ENCODE peak calls at places on chromosomes 4 and X, in nine cellular contexts. One of them, this sample, is unnamed.

GRCh38 chr4:88623097-88623496 is 30.8 kb downstream of the HERC3 start:
- DNase-seq in tibial nerve: no peak
- DNase-seq in left ventricle myocardium inferior: no peak
- DNase-seq in testis: no peak
- DNase-seq in neural progenitor cell: no peak
- DNase-seq in kidney: no peak
- DNase-seq in cardiac muscle cell: peak; percentile 54
- DNase-seq in suprapubic skin: no peak
- DNase-seq in CD4-positive, alpha-beta T cell: no peak
- DNase-seq in this sample: no peak

GRCh38 chr4:35525192-35525978 is 718.9 kb downstream of the ARAP2 start:
- DNase-seq in neural progenitor cell: peak; percentile 16
- DNase-seq in left ventricle myocardium inferior: no peak
- DNase-seq in tibial nerve: no peak
- DNase-seq in CD4-positive, alpha-beta T cell: no peak
- DNase-seq in cardiac muscle cell: no peak
- DNase-seq in testis: no peak
- DNase-seq in kidney: no peak
- DNase-seq in suprapubic skin: no peak
- DNase-seq in this sample: peak; percentile 51

GRCh38 chr4:48896845-48897244 is 9.7 kb downstream of the OCIAD2 start:
- DNase-seq in cardiac muscle cell: no peak
- DNase-seq in suprapubic skin: no peak
- DNase-seq in testis: no peak
- DNase-seq in left ventricle myocardium inferior: no peak
- DNase-seq in CD4-positive, alpha-beta T cell: no peak
- DNase-seq in kidney: no peak
- DNase-seq in neural progenitor cell: no peak
- DNase-seq in tibial nerve: no peak
- DNase-seq in this sample: no peak

GRCh38 chr4:7924163-7924562 is 15.5 kb downstream of the AFAP1 start:
- DNase-seq in CD4-positive, alpha-beta T cell: no peak
- DNase-seq in tibial nerve: no peak
- DNase-seq in left ventricle myocardium inferior: no peak
- DNase-seq in neural progenitor cell: no peak
- DNase-seq in kidney: no peak
- DNase-seq in testis: no peak
- DNase-seq in cardiac muscle cell: no peak
- DNase-seq in suprapubic skin: no peak
- DNase-seq in this sample: no peak

GRCh38 chr4:113809313-113809712 is 47.8 kb upstream of the CAMK2D start:
- DNase-seq in CD4-positive, alpha-beta T cell: no peak
- DNase-seq in neural progenitor cell: no peak
- DNase-seq in left ventricle myocardium inferior: no peak
- DNase-seq in suprapubic skin: peak; percentile 58
- DNase-seq in kidney: peak; percentile 12
- DNase-seq in tibial nerve: no peak
- DNase-seq in testis: peak; percentile 32
- DNase-seq in cardiac muscle cell: peak; percentile 59
- DNase-seq in this sample: peak; percentile 63

GRCh38 chr4:663438-664428 is 10.3 kb downstream of the ATP5ME start:
- DNase-seq in suprapubic skin: peak; percentile 64
- DNase-seq in tibial nerve: no peak
- DNase-seq in testis: peak; percentile 64
- DNase-seq in CD4-positive, alpha-beta T cell: peak; percentile 78
- DNase-seq in kidney: peak; percentile 88
- DNase-seq in left ventricle myocardium inferior: peak; percentile 54
- DNase-seq in cardiac muscle cell: peak; percentile 34
- DNase-seq in neural progenitor cell: peak; percentile 83
- DNase-seq in this sample: peak; percentile 89

GRCh38 chr4:70365479-70365878 is 4.9 kb downstream of the SMR3A start:
- DNase-seq in neural progenitor cell: no peak
- DNase-seq in testis: no peak
- DNase-seq in suprapubic skin: no peak
- DNase-seq in cardiac muscle cell: no peak
- DNase-seq in left ventricle myocardium inferior: no peak
- DNase-seq in kidney: no peak
- DNase-seq in CD4-positive, alpha-beta T cell: no peak
- DNase-seq in tibial nerve: no peak
- DNase-seq in this sample: no peak

GRCh38 chrX:78886550-78886949 is 58.6 kb upstream of the P2RY10 start:
- DNase-seq in cardiac muscle cell: peak; percentile 13
- DNase-seq in suprapubic skin: no peak
- DNase-seq in left ventricle myocardium inferior: no peak
- DNase-seq in tibial nerve: no peak
- DNase-seq in testis: no peak
- DNase-seq in kidney: no peak
- DNase-seq in CD4-positive, alpha-beta T cell: no peak
- DNase-seq in neural progenitor cell: peak; percentile 7
- DNase-seq in this sample: no peak

GRCh38 chr4:15482842-15483241 is 13.2 kb downstream of the CC2D2A start:
- DNase-seq in tibial nerve: no peak
- DNase-seq in left ventricle myocardium inferior: no peak
- DNase-seq in kidney: no peak
- DNase-seq in suprapubic skin: no peak
- DNase-seq in testis: no peak
- DNase-seq in cardiac muscle cell: peak; percentile 25
- DNase-seq in CD4-positive, alpha-beta T cell: no peak
- DNase-seq in neural progenitor cell: no peak
- DNase-seq in this sample: no peak

GRCh38 chrX:52425710-52426245 is 57.0 kb downstream of the XAGE2 start:
- DNase-seq in kidney: no peak
- DNase-seq in suprapubic skin: no peak
- DNase-seq in tibial nerve: no peak
- DNase-seq in neural progenitor cell: no peak
- DNase-seq in CD4-positive, alpha-beta T cell: no peak
- DNase-seq in left ventricle myocardium inferior: no peak
- DNase-seq in testis: no peak
- DNase-seq in cardiac muscle cell: peak; percentile 69
- DNase-seq in this sample: no peak

GRCh38 chrX:153885208-153885787 is 675 bp downstream of the L1CAM start:
- DNase-seq in left ventricle myocardium inferior: no peak
- DNase-seq in kidney: peak; percentile 67
- DNase-seq in suprapubic skin: no peak
- DNase-seq in tibial nerve: no peak
- DNase-seq in neural progenitor cell: no peak
- DNase-seq in CD4-positive, alpha-beta T cell: no peak
- DNase-seq in testis: no peak
- DNase-seq in cardiac muscle cell: no peak
- DNase-seq in this sample: no peak

GRCh38 chrX:139826065-139827044 is 106.5 kb downstream of the ATP11C start:
- DNase-seq in testis: no peak
- DNase-seq in kidney: no peak
- DNase-seq in neural progenitor cell: no peak
- DNase-seq in cardiac muscle cell: peak; percentile 44
- DNase-seq in tibial nerve: no peak
- DNase-seq in left ventricle myocardium inferior: no peak
- DNase-seq in CD4-positive, alpha-beta T cell: no peak
- DNase-seq in suprapubic skin: no peak
- DNase-seq in this sample: no peak

GRCh38 chr4:140135529-140136021 is 18.4 kb downstream of the MAML3 start:
- DNase-seq in suprapubic skin: no peak
- DNase-seq in testis: peak; percentile 38
- DNase-seq in tibial nerve: peak; percentile 25
- DNase-seq in CD4-positive, alpha-beta T cell: no peak
- DNase-seq in kidney: peak; percentile 84
- DNase-seq in neural progenitor cell: no peak
- DNase-seq in cardiac muscle cell: peak; percentile 63
- DNase-seq in left ventricle myocardium inferior: peak; percentile 55
- DNase-seq in this sample: peak; percentile 69

GRCh38 chr4:54050214-54050904 is 14.0 kb downstream of the CHIC2 start:
- DNase-seq in suprapubic skin: no peak
- DNase-seq in testis: no peak
- DNase-seq in tibial nerve: no peak
- DNase-seq in kidney: no peak
- DNase-seq in neural progenitor cell: no peak
- DNase-seq in left ventricle myocardium inferior: no peak
- DNase-seq in CD4-positive, alpha-beta T cell: no peak
- DNase-seq in cardiac muscle cell: peak; percentile 40
- DNase-seq in this sample: no peak

GRCh38 chrX:38212246-38212645 is 8.4 kb downstream of the SRPX start:
- DNase-seq in kidney: no peak
- DNase-seq in CD4-positive, alpha-beta T cell: no peak
- DNase-seq in suprapubic skin: no peak
- DNase-seq in testis: no peak
- DNase-seq in cardiac muscle cell: peak; percentile 77
- DNase-seq in left ventricle myocardium inferior: no peak
- DNase-seq in tibial nerve: no peak
- DNase-seq in neural progenitor cell: no peak
- DNase-seq in this sample: no peak

DNA sequence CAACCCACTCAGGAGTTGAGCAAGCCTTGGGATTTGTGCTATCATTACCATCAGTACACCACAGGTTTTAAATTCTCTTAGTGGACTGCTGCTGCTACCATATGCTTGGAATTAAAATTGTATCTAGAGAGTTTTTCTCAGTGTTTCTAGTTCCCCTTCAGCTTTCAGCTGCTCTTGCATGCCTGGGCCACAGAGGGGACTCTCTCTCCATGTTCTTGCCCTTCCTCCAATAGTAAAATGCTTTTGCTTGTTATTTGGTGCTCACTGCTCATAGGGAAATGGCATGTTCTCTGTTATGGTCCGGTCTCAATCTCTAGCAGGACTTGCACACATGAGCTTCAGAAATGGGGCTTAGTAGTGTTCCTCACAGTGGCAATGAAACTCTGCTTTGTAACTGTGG is 101.9 kb downstream of the IGSF1 start:
- DNase-seq in cardiac muscle cell: no peak
- DNase-seq in neural progenitor cell: peak; percentile 2
- DNase-seq in left ventricle myocardium inferior: no peak
- DNase-seq in suprapubic skin: no peak
- DNase-seq in CD4-positive, alpha-beta T cell: no peak
- DNase-seq in testis: no peak
- DNase-seq in tibial nerve: no peak
- DNase-seq in kidney: no peak
- DNase-seq in this sample: no peak
- TF ChIP-seq CTCF in cardiac muscle cell: no peak
- TF ChIP-seq CTCF in neural progenitor cell: peak; percentile 21
- TF ChIP-seq CTCF in left ventricle myocardium inferior: no peak
- TF ChIP-seq CTCF in suprapubic skin: no peak
- TF ChIP-seq CTCF in CD4-positive, alpha-beta T cell: no peak
- TF ChIP-seq CTCF in testis: no peak
- TF ChIP-seq CTCF in tibial nerve: no peak
- TF ChIP-seq CTCF in kidney: no peak
- TF ChIP-seq CTCF in this sample: no peak

GRCh38 chr4:83582289-83582756 is 46.4 kb downstream of the GPAT3 start:
- DNase-seq in testis: peak; percentile 32
- DNase-seq in tibial nerve: no peak
- DNase-seq in left ventricle myocardium inferior: no peak
- DNase-seq in CD4-positive, alpha-beta T cell: no peak
- DNase-seq in cardiac muscle cell: peak; percentile 67
- DNase-seq in neural progenitor cell: no peak
- DNase-seq in kidney: no peak
- DNase-seq in suprapubic skin: no peak
- DNase-seq in this sample: no peak
- H3K27ac ChIP-seq in testis: no peak overlapping the region
- H3K27ac ChIP-seq in tibial nerve: no peak overlapping the region
- H3K27ac ChIP-seq in left ventricle myocardium inferior: peak overlapping the region; percentile 48
- H3K27ac ChIP-seq in CD4-positive, alpha-beta T cell: no peak overlapping the region
- H3K27ac ChIP-seq in cardiac muscle cell: no peak overlapping the region
- H3K27ac ChIP-seq in neural progenitor cell: no peak overlapping the region
- H3K27ac ChIP-seq in kidney: peak overlapping the region; percentile 54
- H3K27ac ChIP-seq in suprapubic skin: no peak overlapping the region
- H3K27ac ChIP-seq in this sample: no peak overlapping the region

GRCh38 chr4:173518419-173519102 is 11.5 kb downstream of the HAND2 start:
- DNase-seq in kidney: no peak
- DNase-seq in tibial nerve: no peak
- DNase-seq in left ventricle myocardium inferior: no peak
- DNase-seq in neural progenitor cell: peak; percentile 47
- DNase-seq in cardiac muscle cell: peak; percentile 52
- DNase-seq in suprapubic skin: no peak
- DNase-seq in testis: no peak
- DNase-seq in CD4-positive, alpha-beta T cell: no peak
- DNase-seq in this sample: no peak

GRCh38 chr4:173516621-173517612 is 13.1 kb downstream of the HAND2 start:
- DNase-seq in left ventricle myocardium inferior: no peak
- DNase-seq in testis: no peak
- DNase-seq in kidney: no peak
- DNase-seq in tibial nerve: no peak
- DNase-seq in CD4-positive, alpha-beta T cell: no peak
- DNase-seq in cardiac muscle cell: peak; percentile 70
- DNase-seq in neural progenitor cell: peak; percentile 81
- DNase-seq in suprapubic skin: no peak
- DNase-seq in this sample: no peak

GRCh38 chr4:173515458-173515857 is 14.6 kb downstream of the HAND2 start:
- DNase-seq in testis: no peak
- DNase-seq in tibial nerve: no peak
- DNase-seq in CD4-positive, alpha-beta T cell: no peak
- DNase-seq in neural progenitor cell: no peak
- DNase-seq in suprapubic skin: no peak
- DNase-seq in kidney: no peak
- DNase-seq in left ventricle myocardium inferior: no peak
- DNase-seq in cardiac muscle cell: no peak
- DNase-seq in this sample: no peak

GRCh38 chr4:173519130-173520101 is 10.6 kb downstream of the HAND2 start:
- DNase-seq in kidney: no peak
- DNase-seq in left ventricle myocardium inferior: peak; percentile 60
- DNase-seq in cardiac muscle cell: peak; percentile 68
- DNase-seq in neural progenitor cell: peak; percentile 50
- DNase-seq in CD4-positive, alpha-beta T cell: no peak
- DNase-seq in testis: no peak
- DNase-seq in tibial nerve: no peak
- DNase-seq in suprapubic skin: no peak
- DNase-seq in this sample: no peak

DNA sequence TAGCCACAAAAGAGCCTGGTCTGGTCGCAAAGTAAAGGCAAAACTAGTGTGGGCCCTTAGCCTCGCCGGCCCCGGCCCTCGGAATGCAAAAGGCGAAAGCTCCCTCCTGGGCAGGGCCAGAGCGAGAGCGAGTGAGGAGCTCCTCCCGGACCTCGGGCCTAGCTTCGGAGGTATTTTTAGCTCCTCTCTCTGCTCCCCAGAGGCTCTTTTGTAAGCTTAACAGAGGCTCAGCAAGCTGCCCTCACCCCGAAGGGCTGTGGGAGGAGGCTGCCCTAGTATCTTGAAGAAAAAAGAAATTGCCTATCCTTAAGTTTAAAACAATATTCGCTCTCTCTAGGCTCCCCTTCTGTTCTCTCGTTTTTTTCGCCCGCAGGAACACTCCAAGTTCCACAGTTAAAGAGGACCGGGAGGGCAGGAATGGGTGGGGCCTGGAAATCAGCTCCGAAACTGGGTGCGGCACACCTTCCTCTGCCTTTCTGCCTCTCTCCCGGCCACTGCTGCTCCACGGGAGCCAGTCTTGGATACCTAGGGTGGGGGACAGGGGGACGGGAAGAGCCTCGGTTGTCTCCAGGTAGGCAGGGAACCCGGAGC is 12.2 kb downstream of the HAND2 start:
- DNase-seq in kidney: no peak
- DNase-seq in suprapubic skin: no peak
- DNase-seq in neural progenitor cell: peak; percentile 88
- DNase-seq in cardiac muscle cell: peak; percentile 79
- DNase-seq in testis: no peak
- DNase-seq in left ventricle myocardium inferior: no peak
- DNase-seq in tibial nerve: no peak
- DNase-seq in CD4-positive, alpha-beta T cell: no peak
- DNase-seq in this sample: no peak
- H3K9me3 ChIP-seq in kidney: no peaks in the 10 kb centered on the region
- H3K9me3 ChIP-seq in suprapubic skin: no peaks in the 10 kb centered on the region
- H3K9me3 ChIP-seq in neural progenitor cell: no peaks in the 10 kb centered on the region
- H3K9me3 ChIP-seq in cardiac muscle cell: no peaks in the 10 kb centered on the region
- H3K9me3 ChIP-seq in testis: no peaks in the 10 kb centered on the region
- H3K9me3 ChIP-seq in left ventricle myocardium inferior: no peaks in the 10 kb centered on the region
- H3K9me3 ChIP-seq in tibial nerve: no peaks in the 10 kb centered on the region
- H3K9me3 ChIP-seq in CD4-positive, alpha-beta T cell: peaks cover 14% of the 10 kb centered on the region
- H3K9me3 ChIP-seq in this sample: no peaks in the 10 kb centered on the region

GRCh38 chr4:173317003-173317402 is 17.2 kb downstream of the HMGB2 start:
- DNase-seq in cardiac muscle cell: peak; percentile 7
- DNase-seq in neural progenitor cell: peak; percentile 53
- DNase-seq in CD4-positive, alpha-beta T cell: no peak
- DNase-seq in testis: no peak
- DNase-seq in tibial nerve: no peak
- DNase-seq in kidney: no peak
- DNase-seq in left ventricle myocardium inferior: no peak
- DNase-seq in suprapubic skin: no peak
- DNase-seq in this sample: no peak
- TF ChIP-seq CTCF in cardiac muscle cell: no peak
- TF ChIP-seq CTCF in neural progenitor cell: peak; percentile 53
- TF ChIP-seq CTCF in CD4-positive, alpha-beta T cell: no peak
- TF ChIP-seq CTCF in testis: no peak
- TF ChIP-seq CTCF in tibial nerve: no peak
- TF ChIP-seq CTCF in kidney: no peak
- TF ChIP-seq CTCF in left ventricle myocardium inferior: peak; percentile 12
- TF ChIP-seq CTCF in suprapubic skin: no peak
- TF ChIP-seq CTCF in this sample: peak; percentile 25